ENCODE peak calls at places on chromosomes 13 and 19, in eight cellular contexts. One of them, this sample, is unnamed.

GRCh38 chr19:58182577-58182988 is 278 bp upstream of the ZNF274 start:
- DNase-seq in cardiac muscle cell: no peak
- DNase-seq in IMR-90: no peak
- DNase-seq in fibroblast of the aortic adventitia: no peak
- DNase-seq in AG09319: no peak
- DNase-seq in keratinocyte: no peak
- DNase-seq in ovary: peak
- DNase-seq in PC-3: no peak
- DNase-seq in this sample: no peak

GRCh38 chr13:34349091-34349722 is 531.3 kb downstream of the RFC3 start:
- DNase-seq in AG09319: peak
- DNase-seq in keratinocyte: no peak
- DNase-seq in IMR-90: peak
- DNase-seq in cardiac muscle cell: no peak
- DNase-seq in ovary: no peak
- DNase-seq in fibroblast of the aortic adventitia: peak
- DNase-seq in PC-3: peak
- DNase-seq in this sample: peak

GRCh38 chr19:48513289-48514122 is 1.9 kb upstream of the LMTK3 start:
- DNase-seq in fibroblast of the aortic adventitia: peak
- DNase-seq in AG09319: peak
- DNase-seq in ovary: no peak
- DNase-seq in cardiac muscle cell: peak
- DNase-seq in IMR-90: peak
- DNase-seq in keratinocyte: no peak
- DNase-seq in PC-3: peak
- DNase-seq in this sample: no peak

GRCh38 chr19:54473071-54473941 is at the start of gene CDC42EP5:
- DNase-seq in AG09319: peak
- DNase-seq in keratinocyte: no peak
- DNase-seq in fibroblast of the aortic adventitia: peak
- DNase-seq in IMR-90: peak
- DNase-seq in ovary: peak
- DNase-seq in PC-3: no peak
- DNase-seq in cardiac muscle cell: peak
- DNase-seq in this sample: peak

GRCh38 chr13:111486331-111486730 is 165.9 kb downstream of the TEX29 start:
- DNase-seq in cardiac muscle cell: no peak
- DNase-seq in keratinocyte: no peak
- DNase-seq in AG09319: no peak
- DNase-seq in PC-3: no peak
- DNase-seq in ovary: no peak
- DNase-seq in fibroblast of the aortic adventitia: no peak
- DNase-seq in IMR-90: no peak
- DNase-seq in this sample: no peak

GRCh38 chr13:24511019-24511823 is 1.4 kb downstream of the PARP4 start:
- DNase-seq in PC-3: peak
- DNase-seq in ovary: no peak
- DNase-seq in cardiac muscle cell: no peak
- DNase-seq in fibroblast of the aortic adventitia: peak
- DNase-seq in IMR-90: peak
- DNase-seq in AG09319: no peak
- DNase-seq in keratinocyte: peak
- DNase-seq in this sample: no peak

GRCh38 chr13:38346764-38347163 is 2.9 kb upstream of the UFM1 start:
- DNase-seq in fibroblast of the aortic adventitia: no peak
- DNase-seq in PC-3: no peak
- DNase-seq in cardiac muscle cell: no peak
- DNase-seq in ovary: no peak
- DNase-seq in keratinocyte: no peak
- DNase-seq in IMR-90: no peak
- DNase-seq in AG09319: no peak
- DNase-seq in this sample: no peak

GRCh38 chr19:34217952-34218817 is 36.2 kb upstream of the GARRE1 start:
- DNase-seq in AG09319: peak
- DNase-seq in IMR-90: peak
- DNase-seq in ovary: no peak
- DNase-seq in keratinocyte: no peak
- DNase-seq in cardiac muscle cell: no peak
- DNase-seq in fibroblast of the aortic adventitia: peak
- DNase-seq in PC-3: peak
- DNase-seq in this sample: no peak

GRCh38 chr19:52936151-52936957 is 13.1 kb upstream of the ZNF888 start:
- DNase-seq in keratinocyte: no peak
- DNase-seq in ovary: no peak
- DNase-seq in cardiac muscle cell: no peak
- DNase-seq in AG09319: no peak
- DNase-seq in PC-3: no peak
- DNase-seq in fibroblast of the aortic adventitia: no peak
- DNase-seq in IMR-90: no peak
- DNase-seq in this sample: no peak

GRCh38 chr13:23865065-23865464 is 24.1 kb downstream of the MIPEP start:
- DNase-seq in fibroblast of the aortic adventitia: no peak
- DNase-seq in ovary: no peak
- DNase-seq in cardiac muscle cell: no peak
- DNase-seq in IMR-90: peak
- DNase-seq in PC-3: no peak
- DNase-seq in AG09319: no peak
- DNase-seq in keratinocyte: no peak
- DNase-seq in this sample: no peak

GRCh38 chr13:91722267-91722884 is 324.0 kb downstream of the GPC5 start:
- DNase-seq in PC-3: peak
- DNase-seq in keratinocyte: no peak
- DNase-seq in AG09319: no peak
- DNase-seq in ovary: no peak
- DNase-seq in cardiac muscle cell: peak
- DNase-seq in IMR-90: peak
- DNase-seq in fibroblast of the aortic adventitia: peak
- DNase-seq in this sample: no peak

GRCh38 chr13:61358599-61358998 is 57.0 kb downstream of the PCDH20 start:
- DNase-seq in IMR-90: no peak
- DNase-seq in AG09319: no peak
- DNase-seq in cardiac muscle cell: no peak
- DNase-seq in keratinocyte: no peak
- DNase-seq in fibroblast of the aortic adventitia: no peak
- DNase-seq in PC-3: no peak
- DNase-seq in ovary: no peak
- DNase-seq in this sample: no peak

GRCh38 chr13:97235549-97236206 is 13.5 kb downstream of the MBNL2 start:
- DNase-seq in fibroblast of the aortic adventitia: no peak
- DNase-seq in PC-3: no peak
- DNase-seq in keratinocyte: no peak
- DNase-seq in ovary: no peak
- DNase-seq in AG09319: no peak
- DNase-seq in cardiac muscle cell: no peak
- DNase-seq in IMR-90: no peak
- DNase-seq in this sample: no peak

GRCh38 chr19:29966594-29967249 is 24.7 kb downstream of the URI1 start:
- DNase-seq in ovary: no peak
- DNase-seq in keratinocyte: no peak
- DNase-seq in PC-3: peak
- DNase-seq in cardiac muscle cell: peak
- DNase-seq in IMR-90: peak
- DNase-seq in AG09319: no peak
- DNase-seq in fibroblast of the aortic adventitia: peak
- DNase-seq in this sample: no peak

GRCh38 chr19:47445937-47446402 is 25.7 kb downstream of the SLC8A2 start:
- DNase-seq in fibroblast of the aortic adventitia: no peak
- DNase-seq in PC-3: peak
- DNase-seq in IMR-90: no peak
- DNase-seq in keratinocyte: no peak
- DNase-seq in ovary: peak
- DNase-seq in AG09319: no peak
- DNase-seq in cardiac muscle cell: peak
- DNase-seq in this sample: no peak

GRCh38 chr19:49570997-49571676 is 9.2 kb downstream of the NOSIP start:
- DNase-seq in AG09319: no peak
- DNase-seq in keratinocyte: no peak
- DNase-seq in ovary: no peak
- DNase-seq in IMR-90: no peak
- DNase-seq in cardiac muscle cell: peak
- DNase-seq in PC-3: peak
- DNase-seq in fibroblast of the aortic adventitia: no peak
- DNase-seq in this sample: no peak
- TF ChIP-seq CTCF in AG09319: no peak
- TF ChIP-seq CTCF in keratinocyte: peak
- TF ChIP-seq CTCF in ovary: no peak
- TF ChIP-seq CTCF in IMR-90: no peak
- TF ChIP-seq CTCF in cardiac muscle cell: no peak
- TF ChIP-seq CTCF in PC-3: peak
- TF ChIP-seq CTCF in fibroblast of the aortic adventitia: no peak
- TF ChIP-seq CTCF in this sample: no peak

GRCh38 chr19:10832659-10833296 is 3.2 kb downstream of the TMED1 start:
- DNase-seq in keratinocyte: no peak
- DNase-seq in IMR-90: no peak
- DNase-seq in AG09319: no peak
- DNase-seq in cardiac muscle cell: no peak
- DNase-seq in fibroblast of the aortic adventitia: no peak
- DNase-seq in ovary: no peak
- DNase-seq in PC-3: no peak
- DNase-seq in this sample: no peak

GRCh38 chr19:10835089-10835753 is 791 bp downstream of the TMED1 start:
- DNase-seq in PC-3: peak
- DNase-seq in AG09319: no peak
- DNase-seq in fibroblast of the aortic adventitia: no peak
- DNase-seq in ovary: no peak
- DNase-seq in IMR-90: no peak
- DNase-seq in cardiac muscle cell: no peak
- DNase-seq in keratinocyte: peak
- DNase-seq in this sample: no peak

GRCh38 chr19:10838377-10838776 is 2.4 kb upstream of the TMED1 start:
- DNase-seq in AG09319: no peak
- DNase-seq in fibroblast of the aortic adventitia: no peak
- DNase-seq in ovary: no peak
- DNase-seq in PC-3: no peak
- DNase-seq in IMR-90: no peak
- DNase-seq in keratinocyte: no peak
- DNase-seq in cardiac muscle cell: no peak
- DNase-seq in this sample: no peak

GRCh38 chr19:10836478-10837325 is 690 bp upstream of the TMED1 start:
- DNase-seq in fibroblast of the aortic adventitia: no peak
- DNase-seq in cardiac muscle cell: peak
- DNase-seq in PC-3: no peak
- DNase-seq in ovary: peak
- DNase-seq in keratinocyte: peak
- DNase-seq in AG09319: peak
- DNase-seq in IMR-90: no peak
- DNase-seq in this sample: peak

DNA sequence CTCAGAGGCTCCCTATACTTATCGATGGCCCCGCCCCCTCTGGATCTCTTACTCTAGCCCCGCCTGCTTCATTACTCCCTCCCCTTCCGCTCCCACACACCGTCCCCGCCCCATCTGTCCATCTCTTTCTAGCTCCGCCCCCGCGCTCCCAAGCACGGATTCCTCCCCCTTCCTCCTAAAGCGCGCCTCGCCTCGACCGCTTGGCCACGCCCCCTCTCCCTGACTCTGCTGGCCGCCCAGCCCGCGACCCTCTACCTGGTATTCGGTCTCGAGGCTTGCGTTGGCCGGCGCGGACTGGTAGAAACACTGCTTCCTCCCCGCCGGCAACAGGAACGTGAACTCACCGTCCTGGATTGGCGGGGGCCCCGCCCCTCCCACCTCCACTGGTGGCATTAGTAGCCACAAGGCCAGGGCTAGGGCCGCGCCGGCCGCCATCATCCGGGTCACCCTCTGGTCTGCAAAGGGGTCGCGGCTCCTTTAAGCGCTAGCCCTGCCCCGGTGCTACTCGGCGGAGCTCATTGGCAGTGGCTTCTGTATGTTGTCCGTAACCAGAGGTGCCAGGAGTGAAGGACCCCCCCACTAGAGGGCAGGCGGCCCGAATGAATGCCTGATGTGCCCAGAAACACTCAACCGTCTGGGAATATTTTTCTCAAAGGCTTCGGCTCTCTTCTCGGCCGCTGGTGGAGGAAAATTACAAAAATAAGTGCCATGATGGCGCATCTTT is at the start of gene TMED1:
- DNase-seq in fibroblast of the aortic adventitia: peak
- DNase-seq in PC-3: peak
- DNase-seq in cardiac muscle cell: peak
- DNase-seq in keratinocyte: peak
- DNase-seq in AG09319: peak
- DNase-seq in IMR-90: peak
- DNase-seq in ovary: peak
- DNase-seq in this sample: peak
- TF ChIP-seq CTCF in fibroblast of the aortic adventitia: peak
- TF ChIP-seq CTCF in PC-3: peak
- TF ChIP-seq CTCF in cardiac muscle cell: peak
- TF ChIP-seq CTCF in keratinocyte: no peak
- TF ChIP-seq CTCF in AG09319: peak
- TF ChIP-seq CTCF in IMR-90: peak
- TF ChIP-seq CTCF in ovary: peak
- TF ChIP-seq CTCF in this sample: peak

DNA sequence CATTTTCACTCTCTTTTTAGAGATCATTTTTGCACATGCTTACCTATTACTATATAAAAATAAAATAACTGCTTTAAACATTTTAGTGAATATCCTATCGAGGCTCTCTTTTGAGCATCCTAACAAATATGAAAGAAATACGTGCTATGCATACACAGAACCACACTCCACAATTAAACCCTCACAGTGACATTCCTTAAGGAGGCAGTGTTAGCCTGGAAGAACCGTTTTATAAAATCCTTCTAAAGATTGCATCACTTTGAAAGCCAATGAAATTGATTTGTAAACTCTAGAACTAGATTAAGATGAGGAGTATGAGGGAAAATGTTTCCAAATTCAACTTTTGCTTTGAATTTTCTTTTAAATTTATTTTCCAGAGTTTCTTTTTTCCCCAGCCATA is 11.1 kb upstream of the ENOX1 start:
- DNase-seq in keratinocyte: no peak
- DNase-seq in AG09319: no peak
- DNase-seq in IMR-90: peak
- DNase-seq in PC-3: no peak
- DNase-seq in fibroblast of the aortic adventitia: peak
- DNase-seq in cardiac muscle cell: no peak
- DNase-seq in ovary: no peak
- DNase-seq in this sample: no peak
- TF ChIP-seq CTCF in keratinocyte: no peak
- TF ChIP-seq CTCF in AG09319: peak
- TF ChIP-seq CTCF in IMR-90: peak
- TF ChIP-seq CTCF in PC-3: no peak
- TF ChIP-seq CTCF in fibroblast of the aortic adventitia: peak
- TF ChIP-seq CTCF in cardiac muscle cell: peak
- TF ChIP-seq CTCF in ovary: no peak
- TF ChIP-seq CTCF in this sample: no peak

DNA sequence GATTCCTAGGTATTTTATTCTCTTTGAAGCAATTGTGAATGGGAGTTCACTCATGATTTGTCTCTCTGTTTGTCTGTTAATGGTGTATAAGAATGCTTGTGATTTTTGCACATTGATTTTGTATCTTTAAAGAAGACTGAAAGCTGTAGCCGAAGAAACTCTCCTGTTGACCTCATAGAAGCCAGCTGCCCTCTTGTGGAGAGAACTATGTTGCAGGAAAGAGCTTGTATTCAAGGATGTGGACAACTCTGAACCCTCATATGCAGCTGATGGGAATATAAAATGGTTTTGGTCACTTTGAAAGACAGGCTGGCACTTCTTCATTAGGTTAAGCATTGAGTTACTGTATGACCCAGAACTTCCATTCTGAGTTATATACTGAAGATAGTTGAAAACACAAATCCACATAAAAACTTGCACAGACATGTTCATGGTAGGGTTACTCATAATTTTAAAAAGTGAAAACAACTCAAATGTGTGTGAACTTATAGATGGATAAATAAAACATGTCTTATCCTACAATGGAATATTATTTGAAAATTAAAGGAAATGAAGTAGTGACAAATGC is 65.8 kb upstream of the SLITRK6 start:
- DNase-seq in PC-3: peak
- DNase-seq in AG09319: no peak
- DNase-seq in cardiac muscle cell: peak
- DNase-seq in keratinocyte: no peak
- DNase-seq in IMR-90: peak
- DNase-seq in fibroblast of the aortic adventitia: no peak
- DNase-seq in ovary: no peak
- DNase-seq in this sample: no peak
- TF ChIP-seq CTCF in PC-3: peak
- TF ChIP-seq CTCF in AG09319: peak
- TF ChIP-seq CTCF in cardiac muscle cell: no peak
- TF ChIP-seq CTCF in keratinocyte: peak
- TF ChIP-seq CTCF in IMR-90: peak
- TF ChIP-seq CTCF in fibroblast of the aortic adventitia: no peak
- TF ChIP-seq CTCF in ovary: no peak
- TF ChIP-seq CTCF in this sample: no peak